ENCODE peak calls at places on chromosome 3, in four cellular contexts. One of them, this sample, is unnamed.

GRCh38 chr3:186519021-186519658 is 25.0 kb downstream of the CRYGS start:
- DNase-seq in MM.1S: no peak
- DNase-seq in fibroblast of pulmonary artery: no peak
- DNase-seq in GM23248: no peak
- DNase-seq in this sample: no peak

GRCh38 chr3:12159227-12159601 is 502 bp upstream of the TIMP4 start:
- DNase-seq in fibroblast of pulmonary artery: no peak
- DNase-seq in GM23248: peak; percentile 4
- DNase-seq in MM.1S: no peak
- DNase-seq in this sample: no peak

GRCh38 chr3:106765342-106765741 is 611.9 kb upstream of the CCDC54 start:
- DNase-seq in GM23248: peak; percentile 96
- DNase-seq in MM.1S: no peak
- DNase-seq in fibroblast of pulmonary artery: peak; percentile 97
- DNase-seq in this sample: no peak

GRCh38 chr3:29334652-29335189 is 53.9 kb downstream of the RBMS3 start:
- DNase-seq in GM23248: peak; percentile 40
- DNase-seq in MM.1S: no peak
- DNase-seq in fibroblast of pulmonary artery: no peak
- DNase-seq in this sample: no peak

GRCh38 chr3:192831111-192831644 is 86.5 kb downstream of the MB21D2 start:
- DNase-seq in GM23248: peak; percentile 95
- DNase-seq in fibroblast of pulmonary artery: peak; percentile 82
- DNase-seq in MM.1S: no peak
- DNase-seq in this sample: no peak

GRCh38 chr3:2097641-2098191 is 950 bp upstream of the CNTN4 start:
- DNase-seq in GM23248: no peak
- DNase-seq in MM.1S: no peak
- DNase-seq in fibroblast of pulmonary artery: no peak
- DNase-seq in this sample: no peak

GRCh38 chr3:37024092-37024491 is 30.8 kb downstream of the MLH1 start:
- DNase-seq in GM23248: peak; percentile 43
- DNase-seq in MM.1S: peak; percentile 21
- DNase-seq in fibroblast of pulmonary artery: peak; percentile 34
- DNase-seq in this sample: no peak

GRCh38 chr3:70603103-70603502 is 290.7 kb upstream of the MDFIC2 start:
- DNase-seq in fibroblast of pulmonary artery: no peak
- DNase-seq in MM.1S: no peak
- DNase-seq in GM23248: no peak
- DNase-seq in this sample: no peak

GRCh38 chr3:155640098-155640497 is 104.8 kb downstream of the PLCH1 start:
- DNase-seq in GM23248: no peak
- DNase-seq in fibroblast of pulmonary artery: no peak
- DNase-seq in MM.1S: no peak
- DNase-seq in this sample: no peak

GRCh38 chr3:73808862-73809509 is 184.2 kb upstream of the PDZRN3 start:
- DNase-seq in MM.1S: no peak
- DNase-seq in fibroblast of pulmonary artery: peak; percentile 29
- DNase-seq in GM23248: no peak
- DNase-seq in this sample: no peak

GRCh38 chr3:73801444-73801843 is 176.7 kb upstream of the PDZRN3 start:
- DNase-seq in GM23248: no peak
- DNase-seq in fibroblast of pulmonary artery: no peak
- DNase-seq in MM.1S: no peak
- DNase-seq in this sample: no peak

GRCh38 chr3:73805435-73805834 is 180.7 kb upstream of the PDZRN3 start:
- DNase-seq in MM.1S: no peak
- DNase-seq in GM23248: no peak
- DNase-seq in fibroblast of pulmonary artery: no peak
- DNase-seq in this sample: peak; percentile 32

DNA sequence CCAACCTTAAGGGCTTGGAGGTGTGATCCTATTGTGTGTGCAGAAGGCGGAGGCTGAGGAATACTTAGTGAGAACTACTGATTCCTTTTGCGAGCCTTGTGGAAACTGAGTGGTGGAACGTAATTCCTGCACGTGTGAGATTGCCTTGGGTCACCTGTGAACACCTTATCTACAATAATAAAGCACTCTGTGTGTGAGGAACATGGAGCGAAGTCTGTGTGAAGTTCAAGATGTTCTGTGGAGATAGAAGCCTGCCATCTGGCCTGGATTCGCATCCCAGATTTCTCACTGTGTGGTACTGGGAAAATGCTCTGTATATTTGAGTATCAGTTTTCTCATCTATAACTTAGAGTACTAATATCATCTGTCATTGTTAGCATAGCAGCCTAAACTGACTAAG is 179.5 kb upstream of the PDZRN3 start:
- DNase-seq in MM.1S: no peak
- DNase-seq in fibroblast of pulmonary artery: no peak
- DNase-seq in GM23248: no peak
- DNase-seq in this sample: peak; percentile 98
- H3K4me3 ChIP-seq in MM.1S: no peak overlapping the region
- H3K4me3 ChIP-seq in fibroblast of pulmonary artery: no peak overlapping the region
- H3K4me3 ChIP-seq in GM23248: no peak overlapping the region
- H3K4me3 ChIP-seq in this sample: no peak overlapping the region

DNA sequence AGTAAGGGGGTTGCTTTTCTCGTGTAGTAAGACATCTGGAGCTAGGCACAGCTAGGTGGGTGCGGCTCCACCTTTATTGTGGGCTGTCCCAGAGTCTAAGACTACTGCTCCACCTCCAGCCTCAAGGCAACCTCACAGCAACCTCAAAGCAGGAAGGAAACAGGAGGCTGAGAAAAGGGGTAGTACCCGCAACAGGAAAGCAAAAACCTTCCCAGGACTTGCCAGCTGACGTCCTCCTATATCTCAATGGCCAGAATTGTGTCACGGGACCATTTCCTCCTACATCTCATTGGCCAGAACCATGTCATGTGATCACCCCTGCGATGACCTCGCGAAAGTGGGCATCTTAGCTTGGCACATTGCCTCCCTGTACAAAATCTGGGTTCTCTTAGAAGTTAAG is 4.3 kb upstream of the GPR160 start:
- DNase-seq in GM23248: no peak
- DNase-seq in fibroblast of pulmonary artery: no peak
- DNase-seq in MM.1S: no peak
- DNase-seq in this sample: no peak
- H3K4me3 ChIP-seq in GM23248: no peak overlapping the region
- H3K4me3 ChIP-seq in fibroblast of pulmonary artery: no peak overlapping the region
- H3K4me3 ChIP-seq in MM.1S: no peak overlapping the region
- H3K4me3 ChIP-seq in this sample: no peak overlapping the region

GRCh38 chr3:53254810-53255359 is 937 bp downstream of the TKT start:
- DNase-seq in GM23248: peak; percentile 84
- DNase-seq in fibroblast of pulmonary artery: peak; percentile 60
- DNase-seq in MM.1S: peak; percentile 72
- DNase-seq in this sample: peak; percentile 52
- H3K4me3 ChIP-seq in GM23248: peak overlapping the region; percentile 96
- H3K4me3 ChIP-seq in fibroblast of pulmonary artery: peak overlapping the region; percentile 97
- H3K4me3 ChIP-seq in MM.1S: peak overlapping the region; percentile 94
- H3K4me3 ChIP-seq in this sample: peak overlapping the region; percentile 99

DNA sequence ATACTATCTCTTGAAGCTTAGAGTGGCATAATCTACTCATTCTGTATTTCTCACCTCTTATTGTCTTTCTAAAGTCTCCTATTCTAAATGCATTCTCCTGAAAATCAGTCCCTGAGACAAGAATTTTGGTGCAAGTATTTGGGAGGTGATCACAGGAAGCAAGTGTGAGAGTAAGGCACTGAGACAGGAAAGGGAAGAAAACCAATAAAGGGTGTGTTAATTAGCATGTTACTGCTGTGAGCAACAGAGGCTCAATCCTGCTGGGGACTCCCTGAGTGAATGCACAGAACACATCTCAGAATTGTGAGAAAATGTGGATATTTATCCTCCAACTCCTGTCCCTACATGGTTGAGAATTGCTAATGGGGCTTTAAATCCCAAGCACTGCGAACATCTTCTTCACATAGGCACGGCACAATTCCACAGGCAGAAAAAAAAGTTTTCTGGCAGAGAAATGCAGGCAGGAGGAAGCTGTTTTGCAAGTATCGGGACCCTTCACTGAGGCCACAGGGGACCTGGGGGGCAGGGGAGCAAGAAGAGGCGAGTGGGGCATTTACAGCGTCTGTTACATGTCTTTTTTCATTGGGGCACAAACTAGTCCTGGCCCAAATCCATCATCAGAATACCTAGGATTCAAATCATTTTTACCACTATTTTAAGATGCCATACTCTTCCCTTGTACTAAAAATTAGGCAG is 27.2 kb upstream of the STT3B start:
- DNase-seq in MM.1S: no peak
- DNase-seq in GM23248: no peak
- DNase-seq in fibroblast of pulmonary artery: no peak
- DNase-seq in this sample: no peak
- H3K4me3 ChIP-seq in MM.1S: no peak overlapping the region
- H3K4me3 ChIP-seq in GM23248: no peak overlapping the region
- H3K4me3 ChIP-seq in fibroblast of pulmonary artery: no peak overlapping the region
- H3K4me3 ChIP-seq in this sample: no peak overlapping the region

GRCh38 chr3:129027544-129027880 is 26.4 kb downstream of the EFCC1 start:
- DNase-seq in MM.1S: no peak
- DNase-seq in fibroblast of pulmonary artery: no peak
- DNase-seq in GM23248: no peak
- DNase-seq in this sample: no peak
- H3K4me3 ChIP-seq in MM.1S: peak overlapping the region; percentile 72
- H3K4me3 ChIP-seq in fibroblast of pulmonary artery: peak overlapping the region; percentile 25
- H3K4me3 ChIP-seq in GM23248: peak overlapping the region; percentile 50
- H3K4me3 ChIP-seq in this sample: peak overlapping the region; percentile 30

DNA sequence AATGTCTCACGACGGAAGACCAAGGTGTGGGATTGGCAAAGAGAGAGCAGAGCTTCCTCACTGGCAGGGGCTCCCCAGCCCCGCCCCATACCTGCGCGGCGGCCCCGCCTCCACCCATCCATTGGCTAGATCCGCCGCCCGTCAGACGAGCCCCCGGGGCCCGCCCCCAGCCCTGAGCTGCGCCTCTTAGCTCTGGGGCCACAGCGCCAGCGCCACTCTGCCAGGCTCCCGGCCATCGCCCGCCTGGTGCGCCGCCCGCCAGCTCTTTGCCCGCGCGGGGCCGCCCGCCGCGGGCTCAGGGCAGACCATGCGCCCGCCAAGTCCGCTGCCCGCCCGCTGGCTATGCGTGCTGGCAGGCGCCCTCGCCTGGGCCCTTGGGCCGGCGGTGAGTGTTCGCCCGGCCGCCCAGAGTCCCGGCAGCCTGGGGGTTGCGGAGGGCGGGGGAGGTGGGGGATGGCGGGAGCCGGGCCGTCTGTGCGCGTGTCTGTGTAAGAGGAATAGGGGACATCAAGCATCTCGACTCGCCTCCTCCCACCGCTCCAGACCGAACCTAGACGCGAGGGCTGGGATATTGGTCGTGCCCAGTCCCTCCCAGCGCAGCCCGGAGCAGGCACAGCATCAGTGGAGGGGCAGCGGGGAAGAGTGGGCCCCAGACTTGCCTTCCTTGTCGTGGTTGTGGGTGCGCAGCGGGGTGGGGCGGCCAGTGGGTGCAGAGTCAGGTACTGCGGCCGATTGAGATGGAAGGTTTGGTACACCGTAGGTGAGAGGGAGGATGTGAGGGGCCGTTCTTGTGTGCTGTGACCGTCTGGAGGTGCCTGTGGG is at the start of gene VIPR1:
- DNase-seq in GM23248: peak; percentile 35
- DNase-seq in fibroblast of pulmonary artery: peak; percentile 54
- DNase-seq in MM.1S: peak; percentile 91
- DNase-seq in this sample: peak; percentile 55
- H3K4me3 ChIP-seq in GM23248: peak within 1 kb of the TSS; percentile 30
- H3K4me3 ChIP-seq in fibroblast of pulmonary artery: peak within 1 kb of the TSS; percentile 59
- H3K4me3 ChIP-seq in MM.1S: peak within 1 kb of the TSS; percentile 68
- H3K4me3 ChIP-seq in this sample: peak within 1 kb of the TSS; percentile 62

DNA sequence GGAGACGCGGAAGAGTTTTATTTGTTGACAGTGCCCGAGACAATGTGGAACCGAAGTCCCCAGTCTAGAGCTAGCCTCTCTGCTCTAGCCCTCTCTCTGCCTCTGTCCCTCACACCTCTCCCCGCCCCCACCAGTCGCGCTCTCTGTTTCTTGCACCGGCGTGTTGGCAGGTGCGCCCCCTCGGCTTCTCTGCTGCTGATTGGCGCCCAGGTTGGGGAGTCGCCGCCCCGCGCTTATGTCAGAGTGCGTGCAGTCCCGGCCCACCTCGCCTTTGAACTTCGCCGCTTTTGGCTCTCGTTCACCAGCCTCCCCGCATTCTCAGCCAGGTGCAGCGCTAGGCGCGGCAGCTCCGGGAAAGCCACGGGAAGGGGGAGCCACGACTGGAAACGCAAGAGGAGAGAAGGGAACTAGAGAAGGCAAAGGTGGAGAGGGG is at the start of gene SOX14:
- DNase-seq in MM.1S: peak; percentile 30
- DNase-seq in GM23248: no peak
- DNase-seq in fibroblast of pulmonary artery: no peak
- DNase-seq in this sample: no peak
- H3K4me3 ChIP-seq in MM.1S: no peak within 1 kb of the TSS
- H3K4me3 ChIP-seq in GM23248: no peak within 1 kb of the TSS
- H3K4me3 ChIP-seq in fibroblast of pulmonary artery: no peak within 1 kb of the TSS
- H3K4me3 ChIP-seq in this sample: peak within 1 kb of the TSS; percentile 32

GRCh38 chr3:195150194-195151118 is 120.5 kb downstream of the XXYLT1 start:
- DNase-seq in fibroblast of pulmonary artery: peak; percentile 95
- DNase-seq in GM23248: peak; percentile 23
- DNase-seq in MM.1S: peak; percentile 74
- DNase-seq in this sample: no peak
- H3K4me3 ChIP-seq in fibroblast of pulmonary artery: peak overlapping the region; percentile 34
- H3K4me3 ChIP-seq in GM23248: no peak overlapping the region
- H3K4me3 ChIP-seq in MM.1S: peak overlapping the region; percentile 36
- H3K4me3 ChIP-seq in this sample: no peak overlapping the region